ENCODE peak calls at places on chromosomes 4 and X, in four cellular contexts. One of them, this sample, is unnamed.

GRCh38 chr4:56937262-56937661 is 29.6 kb downstream of the REST start:
- DNase-seq in stimulated activated CD4-positive, alpha-beta T cell treated with anti-CD3 and anti-CD28 coated beads, Interleukin-1b, Interleukin-23, amount 100 ng/mL, for 24 hours: no peak
- DNase-seq in AG10803: peak
- DNase-seq in ACHN: peak
- DNase-seq in this sample: no peak

GRCh38 chr4:81343536-81343935 is 128.2 kb downstream of the RASGEF1B start:
- DNase-seq in stimulated activated CD4-positive, alpha-beta T cell treated with anti-CD3 and anti-CD28 coated beads, Interleukin-1b, Interleukin-23, amount 100 ng/mL, for 24 hours: no peak
- DNase-seq in AG10803: no peak
- DNase-seq in ACHN: no peak
- DNase-seq in this sample: no peak

GRCh38 chr4:119179011-119179410 is 33.5 kb upstream of the USP53 start:
- DNase-seq in stimulated activated CD4-positive, alpha-beta T cell treated with anti-CD3 and anti-CD28 coated beads, Interleukin-1b, Interleukin-23, amount 100 ng/mL, for 24 hours: no peak
- DNase-seq in AG10803: no peak
- DNase-seq in ACHN: no peak
- DNase-seq in this sample: no peak

GRCh38 chrX:65697173-65697572 is 29.7 kb downstream of the MSN start:
- DNase-seq in stimulated activated CD4-positive, alpha-beta T cell treated with anti-CD3 and anti-CD28 coated beads, Interleukin-1b, Interleukin-23, amount 100 ng/mL, for 24 hours: no peak
- DNase-seq in AG10803: peak
- DNase-seq in ACHN: no peak
- DNase-seq in this sample: no peak

GRCh38 chrX:101550825-101551767 is 749 bp downstream of the ARMCX1 start:
- DNase-seq in stimulated activated CD4-positive, alpha-beta T cell treated with anti-CD3 and anti-CD28 coated beads, Interleukin-1b, Interleukin-23, amount 100 ng/mL, for 24 hours: no peak
- DNase-seq in AG10803: peak
- DNase-seq in ACHN: peak
- DNase-seq in this sample: peak

GRCh38 chrX:8364369-8365141 is 100.1 kb upstream of the VCX3B start:
- DNase-seq in stimulated activated CD4-positive, alpha-beta T cell treated with anti-CD3 and anti-CD28 coated beads, Interleukin-1b, Interleukin-23, amount 100 ng/mL, for 24 hours: no peak
- DNase-seq in AG10803: no peak
- DNase-seq in ACHN: peak
- DNase-seq in this sample: peak

GRCh38 chr4:110087116-110087708 is 111.2 kb downstream of the ELOVL6 start:
- DNase-seq in stimulated activated CD4-positive, alpha-beta T cell treated with anti-CD3 and anti-CD28 coated beads, Interleukin-1b, Interleukin-23, amount 100 ng/mL, for 24 hours: no peak
- DNase-seq in AG10803: peak
- DNase-seq in ACHN: peak
- DNase-seq in this sample: no peak

GRCh38 chrX:8183281-8183680 is 12.2 kb upstream of the VCX2 start:
- DNase-seq in stimulated activated CD4-positive, alpha-beta T cell treated with anti-CD3 and anti-CD28 coated beads, Interleukin-1b, Interleukin-23, amount 100 ng/mL, for 24 hours: no peak
- DNase-seq in AG10803: no peak
- DNase-seq in ACHN: no peak
- DNase-seq in this sample: no peak

GRCh38 chr4:119615068-119615744 is 13.4 kb downstream of the PDE5A start:
- DNase-seq in stimulated activated CD4-positive, alpha-beta T cell treated with anti-CD3 and anti-CD28 coated beads, Interleukin-1b, Interleukin-23, amount 100 ng/mL, for 24 hours: no peak
- DNase-seq in AG10803: no peak
- DNase-seq in ACHN: no peak
- DNase-seq in this sample: no peak

GRCh38 chrX:131779313-131779712 is 235.4 kb downstream of the OR13H1 start:
- DNase-seq in stimulated activated CD4-positive, alpha-beta T cell treated with anti-CD3 and anti-CD28 coated beads, Interleukin-1b, Interleukin-23, amount 100 ng/mL, for 24 hours: no peak
- DNase-seq in AG10803: no peak
- DNase-seq in ACHN: no peak
- DNase-seq in this sample: no peak

GRCh38 chrX:72299891-72300630 is 5.7 kb downstream of the CITED1 start:
- DNase-seq in stimulated activated CD4-positive, alpha-beta T cell treated with anti-CD3 and anti-CD28 coated beads, Interleukin-1b, Interleukin-23, amount 100 ng/mL, for 24 hours: no peak
- DNase-seq in AG10803: no peak
- DNase-seq in ACHN: no peak
- DNase-seq in this sample: no peak

GRCh38 chr4:2250003-2250763 is 8.3 kb upstream of the HAUS3 start:
- DNase-seq in stimulated activated CD4-positive, alpha-beta T cell treated with anti-CD3 and anti-CD28 coated beads, Interleukin-1b, Interleukin-23, amount 100 ng/mL, for 24 hours: no peak
- DNase-seq in AG10803: no peak
- DNase-seq in ACHN: no peak
- DNase-seq in this sample: no peak

GRCh38 chrX:136542281-136542680 is 10.3 kb downstream of the VGLL1 start:
- DNase-seq in stimulated activated CD4-positive, alpha-beta T cell treated with anti-CD3 and anti-CD28 coated beads, Interleukin-1b, Interleukin-23, amount 100 ng/mL, for 24 hours: no peak
- DNase-seq in AG10803: no peak
- DNase-seq in ACHN: no peak
- DNase-seq in this sample: no peak

GRCh38 chrX:8033175-8033574 is 106.0 kb upstream of the PNPLA4 start:
- DNase-seq in stimulated activated CD4-positive, alpha-beta T cell treated with anti-CD3 and anti-CD28 coated beads, Interleukin-1b, Interleukin-23, amount 100 ng/mL, for 24 hours: no peak
- DNase-seq in AG10803: no peak
- DNase-seq in ACHN: peak
- DNase-seq in this sample: no peak

GRCh38 chrX:103687073-103687695 is 685 bp upstream of the MORF4L2 start:
- DNase-seq in stimulated activated CD4-positive, alpha-beta T cell treated with anti-CD3 and anti-CD28 coated beads, Interleukin-1b, Interleukin-23, amount 100 ng/mL, for 24 hours: peak
- DNase-seq in AG10803: peak
- DNase-seq in ACHN: peak
- DNase-seq in this sample: peak

GRCh38 chr4:99885063-99885664 is 9.1 kb downstream of the LAMTOR3 start:
- DNase-seq in stimulated activated CD4-positive, alpha-beta T cell treated with anti-CD3 and anti-CD28 coated beads, Interleukin-1b, Interleukin-23, amount 100 ng/mL, for 24 hours: no peak
- DNase-seq in AG10803: peak
- DNase-seq in ACHN: peak
- DNase-seq in this sample: no peak

GRCh38 chr4:147518846-147519767 is 38.2 kb downstream of the EDNRA start:
- DNase-seq in stimulated activated CD4-positive, alpha-beta T cell treated with anti-CD3 and anti-CD28 coated beads, Interleukin-1b, Interleukin-23, amount 100 ng/mL, for 24 hours: no peak
- DNase-seq in AG10803: peak
- DNase-seq in ACHN: peak
- DNase-seq in this sample: no peak

GRCh38 chrX:67601771-67602170 is 58.0 kb downstream of the AR start:
- DNase-seq in stimulated activated CD4-positive, alpha-beta T cell treated with anti-CD3 and anti-CD28 coated beads, Interleukin-1b, Interleukin-23, amount 100 ng/mL, for 24 hours: no peak
- DNase-seq in AG10803: peak
- DNase-seq in ACHN: no peak
- DNase-seq in this sample: no peak

GRCh38 chr4:1797298-1797860 is 4.3 kb downstream of the FGFR3 start:
- DNase-seq in stimulated activated CD4-positive, alpha-beta T cell treated with anti-CD3 and anti-CD28 coated beads, Interleukin-1b, Interleukin-23, amount 100 ng/mL, for 24 hours: no peak
- DNase-seq in AG10803: no peak
- DNase-seq in ACHN: no peak
- DNase-seq in this sample: no peak

GRCh38 chrX:148620023-148620422 is 119.6 kb downstream of the AFF2 start:
- DNase-seq in stimulated activated CD4-positive, alpha-beta T cell treated with anti-CD3 and anti-CD28 coated beads, Interleukin-1b, Interleukin-23, amount 100 ng/mL, for 24 hours: no peak
- DNase-seq in AG10803: peak
- DNase-seq in ACHN: no peak
- DNase-seq in this sample: no peak

GRCh38 chr4:172826346-172826745 is 342.3 kb upstream of the GALNT7 start:
- DNase-seq in stimulated activated CD4-positive, alpha-beta T cell treated with anti-CD3 and anti-CD28 coated beads, Interleukin-1b, Interleukin-23, amount 100 ng/mL, for 24 hours: no peak
- DNase-seq in AG10803: no peak
- DNase-seq in ACHN: peak
- DNase-seq in this sample: no peak

GRCh38 chr4:1627417-1628313 is 56.4 kb downstream of the FAM53A start:
- DNase-seq in stimulated activated CD4-positive, alpha-beta T cell treated with anti-CD3 and anti-CD28 coated beads, Interleukin-1b, Interleukin-23, amount 100 ng/mL, for 24 hours: no peak
- DNase-seq in AG10803: no peak
- DNase-seq in ACHN: no peak
- DNase-seq in this sample: no peak

GRCh38 chr4:86034616-86035015 is 325.2 kb downstream of the MAPK10 start:
- DNase-seq in stimulated activated CD4-positive, alpha-beta T cell treated with anti-CD3 and anti-CD28 coated beads, Interleukin-1b, Interleukin-23, amount 100 ng/mL, for 24 hours: no peak
- DNase-seq in AG10803: no peak
- DNase-seq in ACHN: no peak
- DNase-seq in this sample: no peak

GRCh38 chrX:119502727-119503483 is 34.7 kb downstream of the SLC25A5 start:
- DNase-seq in stimulated activated CD4-positive, alpha-beta T cell treated with anti-CD3 and anti-CD28 coated beads, Interleukin-1b, Interleukin-23, amount 100 ng/mL, for 24 hours: no peak
- DNase-seq in AG10803: peak
- DNase-seq in ACHN: no peak
- DNase-seq in this sample: no peak

GRCh38 chrX:118520206-118520857 is 24.7 kb downstream of the DOCK11 start:
- DNase-seq in stimulated activated CD4-positive, alpha-beta T cell treated with anti-CD3 and anti-CD28 coated beads, Interleukin-1b, Interleukin-23, amount 100 ng/mL, for 24 hours: no peak
- DNase-seq in AG10803: peak
- DNase-seq in ACHN: no peak
- DNase-seq in this sample: no peak

This sample was measured in substantia nigra.